ENCODE peak calls at places on chromosomes 2 and 18, in six cellular contexts. W is stimulated activated CD4-positive, alpha-beta T cell treated with anti-CD3 and anti-CD28 coated beads, TNF-alpha, amount 100 ng/mL, for 24 hours; Q is non-pigmented ciliary epithelial cell; B is BE2C; L is T-helper 9 cell; G is HS-5. J is an unnamed sample.

GRCh38 chr2:64114063-64114911 is 29.9 kb downstream of the PELI1 start:
- DNase-seq in W (no peak), L (no peak), Q (peak; percentile 53), G (peak; percentile 62), B (no peak), J (peak; percentile 41)

GRCh38 chr2:30681022-30681421 is 126.2 kb downstream of the CAPN13 start:
- DNase-seq in W (no peak), Q (no peak), B (no peak), L (no peak), G (no peak), J (no peak)

GRCh38 chr2:237865623-237866041 is 6.2 kb downstream of the RAMP1 start:
- DNase-seq in L (no peak), B (no peak), W (no peak), Q (no peak), G (no peak), J (no peak)

GRCh38 chr2:45329045-45329677 is 281.9 kb downstream of the SRBD1 start:
- DNase-seq in W (no peak), B (peak; percentile 67), Q (no peak), L (no peak), G (no peak), J (no peak)

GRCh38 chr2:151262629-151263028 is 966 bp upstream of the RBM43 start:
- DNase-seq in Q (no peak), L (no peak), W (no peak), B (no peak), G (no peak), J (no peak)

GRCh38 chr2:206615417-206616089 is 26.7 kb upstream of the FAM237A start:
- DNase-seq in L (no peak), G (no peak), Q (no peak), B (no peak), W (no peak), J (no peak)

GRCh38 chr2:198135481-198135934 is 331.1 kb downstream of the PLCL1 start:
- DNase-seq in Q (no peak), G (peak; percentile 52), L (no peak), B (peak; percentile 43), W (no peak), J (no peak)

GRCh38 chr18:55384551-55385275 is 203.3 kb downstream of the TCF4 start:
- DNase-seq in G (no peak), W (no peak), L (no peak), B (peak; percentile 50), Q (no peak), J (no peak)

GRCh38 chr2:127270663-127271062 is 23.3 kb downstream of the ERCC3 start:
- DNase-seq in Q (no peak), W (no peak), B (no peak), G (no peak), L (no peak), J (no peak)

J was measured in kidney epithelial cell.